ENCODE peak calls at places on chromosomes 11 and 22, in eight cellular contexts. G, Z, P, Q, Y, S, R and B are unnamed samples. For H3K36me3, the result is how much of the 10 kb centered on the place peaks cover.

GRCh38 chr22:18966748-18967147 is 30.7 kb upstream of the PRODH start:
- DNase-seq in P (no peak), S (no peak), Q (no peak), Z (peak), R (no peak), Y (no peak), G (no peak), B (no peak)

GRCh38 chr22:27133951-27134664 is 476.7 kb downstream of the MIAT start:
- DNase-seq in R (peak), Q (peak), Y (peak), S (no peak), G (no peak), P (peak), Z (peak), B (peak)

GRCh38 chr11:83521647-83522596 is 235.8 kb upstream of the CCDC90B start:
- DNase-seq in Z (no peak), S (no peak), P (no peak), G (no peak), Y (peak), R (no peak), Q (no peak), B (no peak)

GRCh38 chr11:86588566-86589090 is 83.8 kb downstream of the ME3 start:
- DNase-seq in S (no peak), Q (no peak), Y (no peak), P (no peak), G (no peak), R (no peak), Z (no peak), B (no peak)

GRCh38 chr11:99268895-99269294 is 248.1 kb downstream of the CNTN5 start:
- DNase-seq in R (no peak), Y (peak), Z (no peak), Q (no peak), G (no peak), S (no peak), P (peak), B (no peak)

GRCh38 chr11:129119036-129119435 is 73.1 kb downstream of the ARHGAP32 start:
- DNase-seq in Q (no peak), Y (no peak), R (no peak), S (no peak), P (no peak), G (no peak), Z (no peak), B (no peak)

GRCh38 chr22:25053153-25053805 is 100.8 kb downstream of the KIAA1671 start:
- DNase-seq in G (no peak), P (peak), Y (peak), R (no peak), Z (no peak), Q (no peak), S (no peak), B (no peak)

GRCh38 chr11:133239530-133239929 is 292.8 kb downstream of the OPCML start:
- DNase-seq in P (no peak), Q (no peak), G (no peak), Z (no peak), S (no peak), Y (no peak), R (no peak), B (no peak)

GRCh38 chr22:24107668-24108067 is 73.6 kb upstream of the SUSD2 start:
- DNase-seq in R (no peak), Z (peak), S (peak), Q (peak), Y (peak), G (peak), P (peak), B (no peak)

GRCh38 chr11:70466154-70466553 is 67.8 kb downstream of the CTTN start:
- DNase-seq in Z (no peak), S (no peak), R (peak), G (no peak), P (no peak), Q (no peak), Y (peak), B (no peak)

GRCh38 chr22:30079952-30080533 is at the start of gene HORMAD2:
- DNase-seq in R (no peak), G (peak), S (peak), Z (no peak), P (no peak), Y (no peak), Q (no peak), B (peak)

GRCh38 chr11:64745523-64746328 is 1.8 kb upstream of the RASGRP2 start:
- DNase-seq in P (peak), R (peak), S (peak), Q (peak), G (peak), Z (peak), Y (no peak), B (peak)

GRCh38 chr11:124865181-124865901 is at the start of gene ROBO3:
- DNase-seq in S (no peak), Y (no peak), P (no peak), G (no peak), Q (no peak), R (no peak), Z (no peak), B (no peak)

GRCh38 chr11:92141159-92141558 is 83.5 kb upstream of the FAT3 start:
- DNase-seq in P (no peak), R (no peak), Z (no peak), G (no peak), Q (no peak), S (no peak), Y (no peak), B (no peak)

GRCh38 chr11:66136752-66137123 is 66.7 kb downstream of the PACS1 start:
- DNase-seq in Q (no peak), Y (peak), S (no peak), P (no peak), R (no peak), G (no peak), Z (no peak), B (peak)

GRCh38 chr11:96061730-96062524 is 138.0 kb upstream of the MTMR2 start:
- DNase-seq in S (no peak), G (no peak), P (no peak), Y (peak), Z (no peak), R (no peak), Q (no peak), B (no peak)

GRCh38 chr11:86116996-86117705 is 48.3 kb upstream of the PICALM start:
- DNase-seq in Q (no peak), P (no peak), S (no peak), Z (no peak), Y (peak), G (no peak), R (no peak), B (no peak)

GRCh38 chr11:95850137-95850536 is 59.8 kb downstream of the CEP57 start:
- DNase-seq in G (no peak), R (no peak), Y (peak), Q (no peak), S (no peak), Z (no peak), P (no peak), B (no peak)

GRCh38 chr11:12854297-12854661 is 154.8 kb upstream of the RASSF10 start:
- DNase-seq in Z (no peak), Q (no peak), P (no peak), R (no peak), Y (no peak), G (no peak), S (no peak), B (no peak)

GRCh38 chr11:88695701-88696414 is 358.3 kb upstream of the CTSC start:
- DNase-seq in R (no peak), Z (no peak), P (no peak), S (no peak), G (no peak), Q (no peak), Y (no peak), B (no peak)

GRCh38 chr22:44182591-44183588 is 2.2 kb downstream of the PARVG start:
- DNase-seq in S (peak), Y (no peak), R (no peak), P (peak), G (peak), Q (peak), Z (peak), B (peak)

DNA sequence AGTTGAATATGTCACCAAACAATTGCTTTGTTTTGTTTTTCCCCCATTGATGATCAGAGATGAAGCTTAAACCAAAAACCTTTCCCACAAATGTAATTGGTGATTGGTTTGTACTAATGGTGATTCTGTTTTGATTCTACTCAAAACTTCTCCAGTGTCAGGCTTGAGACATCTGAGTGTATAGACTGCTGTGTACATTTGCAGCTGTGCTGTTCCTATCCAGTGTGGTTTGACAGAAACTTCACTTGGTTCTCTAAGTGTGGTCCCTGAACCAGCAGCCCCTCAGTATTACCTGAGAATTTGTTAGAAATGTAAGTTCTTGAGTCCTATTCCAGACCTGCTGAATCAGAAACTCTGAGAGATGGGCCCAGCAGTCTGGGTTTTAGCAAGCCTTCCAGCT is 84.8 kb downstream of the PPP6R3 start:
- DNase-seq in R (no peak), Q (no peak), P (no peak), Y (no peak), Z (no peak), S (no peak), G (no peak), B (no peak)
- H3K36me3 ChIP-seq in R (half or more), Q (half or more), P (under half), Y (under half), Z (under half), S (under half), G (under half), B (under half)

DNA sequence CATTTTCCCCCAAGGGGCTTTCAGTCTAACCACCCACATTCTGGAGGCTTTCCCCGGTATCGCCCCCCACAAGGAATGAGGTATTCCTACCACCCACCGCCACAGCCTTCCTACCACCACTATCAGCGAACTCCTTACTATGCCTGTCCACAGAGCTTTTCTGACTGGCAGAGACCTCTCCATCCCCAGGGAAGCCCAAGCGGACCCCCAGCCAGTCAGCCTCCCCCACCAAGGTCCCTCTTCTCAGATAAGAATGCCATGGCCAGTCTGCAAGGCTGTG is 14.6 kb upstream of the SLC25A18 start:
- DNase-seq in Q (no peak), G (no peak), P (no peak), S (no peak), Z (no peak), Y (no peak), R (no peak), B (no peak)
- H3K36me3 ChIP-seq in Q (under half), G (under half), P (under half), S (under half), Z (half or more), Y (under half), R (under half), B (under half)

DNA sequence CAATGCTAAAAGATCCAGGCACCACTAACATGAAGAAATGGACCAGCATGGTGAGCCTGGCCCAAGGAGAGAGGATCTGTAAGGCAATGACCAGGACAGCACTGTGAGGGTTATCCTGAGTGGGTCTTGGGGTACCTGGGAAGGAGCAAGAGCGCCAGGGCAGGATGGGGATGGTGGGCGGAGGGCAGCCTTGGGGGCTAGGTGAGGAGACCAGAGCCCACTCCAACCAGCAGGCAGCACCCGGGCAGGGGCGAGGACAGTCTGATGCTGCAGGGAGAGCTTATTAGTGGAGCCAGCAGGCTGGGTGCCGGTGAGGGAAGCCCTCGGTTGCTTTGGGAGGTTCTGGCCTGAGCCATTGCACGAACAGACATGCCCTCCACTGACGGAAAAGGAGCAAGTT is 10.7 kb upstream of the NAP1L4 start:
- DNase-seq in Y (no peak), S (no peak), P (no peak), G (no peak), Q (no peak), R (no peak), Z (peak), B (no peak)
- H3K36me3 ChIP-seq in Y (under half), S (under half), P (under half), G (under half), Q (half or more), R (half or more), Z (half or more), B (under half)

GRCh38 chr11:78211565-78211964 is 22.8 kb downstream of the USP35 start:
- DNase-seq in Z (no peak), G (no peak), Y (no peak), R (no peak), P (no peak), Q (no peak), S (no peak), B (no peak)

GRCh38 chr11:78214331-78215194 is 25.8 kb downstream of the USP35 start:
- DNase-seq in P (no peak), Z (no peak), Y (no peak), Q (peak), R (no peak), G (no peak), S (no peak), B (no peak)

GRCh38 chr11:78216021-78216420 is 27.3 kb downstream of the USP35 start:
- DNase-seq in G (no peak), P (no peak), Y (no peak), Q (no peak), R (no peak), Z (no peak), S (no peak), B (no peak)

GRCh38 chr11:78212586-78213371 is 24.1 kb downstream of the USP35 start:
- DNase-seq in Z (no peak), G (no peak), Q (no peak), S (no peak), Y (no peak), P (no peak), R (no peak), B (no peak)

GRCh38 chr11:78213526-78214330 is 25.0 kb downstream of the USP35 start:
- DNase-seq in G (no peak), Q (no peak), R (no peak), Y (no peak), S (no peak), P (no peak), Z (no peak), B (no peak)
- H3K36me3 ChIP-seq in G (under half), Q (half or more), R (half or more), Y (under half), S (under half), P (under half), Z (under half), B (under half)

DNA sequence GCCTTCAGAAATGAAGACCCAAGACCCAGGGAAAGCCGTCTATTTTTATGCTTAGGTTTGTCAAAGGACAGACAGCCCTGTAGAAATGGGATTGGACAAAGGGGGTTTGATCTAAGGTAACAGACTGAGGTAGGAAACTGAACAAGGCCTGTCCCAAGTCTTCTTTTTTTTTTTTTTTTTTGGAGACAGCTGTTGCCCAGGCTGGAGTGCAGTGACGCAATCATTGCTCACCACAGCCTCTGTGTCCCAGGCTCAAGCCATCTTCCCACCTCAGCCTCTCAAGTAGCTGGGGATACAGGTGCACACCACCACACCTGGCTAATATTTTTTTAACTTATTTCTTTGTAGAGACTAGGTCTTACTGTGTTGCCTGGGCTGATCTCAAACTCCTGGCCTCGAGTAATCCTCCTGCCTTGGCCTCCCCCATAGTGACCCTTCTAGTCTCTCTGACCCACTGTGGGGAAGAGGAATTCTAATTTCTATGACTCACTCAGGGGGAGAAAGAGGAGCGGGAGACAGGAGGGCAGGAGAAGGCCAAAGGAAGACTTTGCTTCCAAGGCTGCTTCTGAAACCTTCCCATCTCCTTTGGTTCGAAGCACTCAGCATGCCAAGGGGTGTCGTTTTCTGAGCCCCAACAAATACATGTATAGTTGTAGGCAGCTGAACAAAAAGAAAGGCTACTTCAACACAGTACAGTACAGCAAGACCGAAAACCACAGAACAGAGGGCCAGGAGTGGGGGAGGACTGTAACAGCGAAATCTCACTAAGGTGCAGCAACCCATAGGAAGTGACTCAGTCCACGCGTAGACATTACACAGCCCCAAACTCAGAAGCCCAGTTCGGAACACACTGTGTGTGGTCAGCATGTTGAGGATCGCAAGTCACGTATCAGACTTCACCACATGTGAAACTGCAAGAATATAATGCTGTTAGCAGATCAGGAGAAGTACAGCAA is 872 bp downstream of the TMA7B start:
- DNase-seq in Z (no peak), P (no peak), Y (peak), G (no peak), Q (peak), S (no peak), R (peak), B (peak)
- H3K36me3 ChIP-seq in Z (under half), P (under half), Y (under half), G (under half), Q (under half), S (under half), R (half or more), B (under half)

GRCh38 chr22:50216161-50216683 is 15.4 kb downstream of the SELENOO start:
- DNase-seq in R (no peak), P (no peak), S (no peak), Z (no peak), Q (no peak), G (no peak), Y (no peak), B (no peak)
- H3K36me3 ChIP-seq in R (half or more), P (under half), S (half or more), Z (half or more), Q (half or more), G (under half), Y (under half), B (half or more)

DNA sequence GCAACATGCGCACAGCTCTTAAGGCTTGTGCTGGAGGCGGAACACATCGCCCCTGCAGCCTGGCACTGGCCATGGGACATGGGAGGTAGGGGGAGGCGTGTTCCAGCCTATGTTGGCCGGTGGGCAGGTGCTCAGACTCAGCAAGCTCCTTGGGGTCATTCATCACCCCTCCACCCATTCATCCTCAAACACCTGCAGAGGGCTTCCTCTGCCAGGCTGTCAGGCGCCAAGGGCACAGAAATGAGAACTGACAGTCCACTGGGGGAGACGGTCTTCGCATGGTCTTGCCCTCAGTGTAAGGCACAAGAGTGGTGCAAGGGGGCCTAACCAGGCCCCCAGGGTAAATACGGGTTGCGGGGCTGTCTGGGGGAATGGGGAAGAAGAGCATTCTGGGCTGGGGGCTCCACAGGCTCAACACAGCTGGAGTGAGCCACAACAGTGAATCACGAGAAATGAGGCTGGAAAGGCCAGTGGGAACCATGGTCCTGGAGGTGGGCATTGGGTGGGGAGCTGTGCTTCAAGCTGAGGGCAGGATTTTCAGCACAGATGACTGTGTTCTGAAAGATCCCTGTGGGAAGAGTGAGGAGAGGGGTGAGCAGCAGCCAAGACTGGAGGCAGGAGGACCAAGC is 55.4 kb downstream of the ARFGAP3 start:
- DNase-seq in G (peak), Y (no peak), P (no peak), R (no peak), Q (no peak), Z (no peak), S (no peak), B (no peak)
- H3K36me3 ChIP-seq in G (under half), Y (under half), P (under half), R (under half), Q (half or more), Z (half or more), S (under half), B (under half)

GRCh38 chr11:19913236-19913892 is 200.7 kb downstream of the NAV2 start:
- DNase-seq in Z (no peak), G (no peak), Y (peak), P (no peak), S (no peak), Q (no peak), R (no peak), B (no peak)
- H3K36me3 ChIP-seq in Z (under half), G (under half), Y (under half), P (under half), S (under half), Q (under half), R (under half), B (under half)

DNA sequence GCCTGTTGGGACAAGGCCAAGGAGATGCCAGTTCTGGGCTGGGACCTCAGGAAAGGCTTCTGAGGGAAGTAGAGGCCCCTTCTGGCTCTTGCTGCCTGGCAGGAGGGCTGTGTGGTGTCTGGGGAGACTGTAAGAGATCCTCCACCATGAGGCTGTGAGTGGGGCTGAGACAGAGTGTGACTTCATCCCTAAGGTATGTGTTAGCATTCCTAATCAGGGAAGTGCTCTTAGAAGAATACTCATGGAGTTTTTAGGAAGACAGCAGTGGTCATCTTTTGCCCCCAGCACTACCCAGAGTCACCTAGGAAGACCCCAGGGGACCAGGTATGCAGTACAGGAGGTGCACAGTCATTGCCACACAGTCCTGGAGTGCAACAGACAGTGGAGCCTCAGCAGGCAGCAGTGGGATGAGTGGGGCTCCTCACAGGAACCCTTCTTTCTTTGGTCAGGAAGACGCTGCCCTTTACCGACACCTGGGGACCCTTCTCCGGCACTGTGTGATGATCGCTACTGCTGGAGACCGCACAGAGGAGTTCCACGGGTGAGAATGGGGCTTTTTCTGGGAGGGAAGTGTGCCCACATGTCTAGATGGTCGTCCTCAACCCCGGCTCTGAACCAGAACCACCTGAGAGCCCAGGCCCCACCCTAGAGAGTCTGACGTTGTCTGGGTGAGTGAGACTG is 2.8 kb downstream of the RIC8A start:
- DNase-seq in S (no peak), Q (peak), R (no peak), Y (peak), P (no peak), Z (peak), G (peak), B (no peak)
- H3K36me3 ChIP-seq in S (under half), Q (half or more), R (half or more), Y (under half), P (under half), Z (half or more), G (under half), B (under half)

GRCh38 chr11:47725445-47726442 is 10.6 kb upstream of the AGBL2 start:
- DNase-seq in S (no peak), Z (no peak), R (no peak), Q (no peak), Y (no peak), G (no peak), P (no peak), B (no peak)
- H3K36me3 ChIP-seq in S (half or more), Z (half or more), R (half or more), Q (half or more), Y (under half), G (under half), P (under half), B (under half)